ENCODE peak calls at places on chromosomes 4 and X, in four cellular contexts. One of them, this sample, is unnamed.

GRCh38 chr4:7186516-7187296 is 5.6 kb upstream of the SORCS2 start:
- DNase-seq in RKO: no peak
- DNase-seq in nephron progenitor cell: no peak
- DNase-seq in neural crest cell: no peak
- DNase-seq in this sample: no peak

GRCh38 chrX:67777148-67777547 is 233.3 kb downstream of the AR start:
- DNase-seq in nephron progenitor cell: no peak
- DNase-seq in RKO: no peak
- DNase-seq in neural crest cell: no peak
- DNase-seq in this sample: no peak

GRCh38 chrX:35711281-35711680 is 86.9 kb upstream of the MAGEB16 start:
- DNase-seq in neural crest cell: no peak
- DNase-seq in nephron progenitor cell: no peak
- DNase-seq in RKO: no peak
- DNase-seq in this sample: no peak

GRCh38 chrX:6226646-6227444 is 1.8 kb downstream of the NLGN4X start:
- DNase-seq in RKO: no peak
- DNase-seq in nephron progenitor cell: peak; percentile 74
- DNase-seq in neural crest cell: peak; percentile 54
- DNase-seq in this sample: no peak

GRCh38 chr4:169811476-169811875 is 53.7 kb upstream of the HPF1 start:
- DNase-seq in RKO: no peak
- DNase-seq in neural crest cell: no peak
- DNase-seq in nephron progenitor cell: no peak
- DNase-seq in this sample: no peak

GRCh38 chrX:72045552-72046277 is 86.0 kb downstream of the RTL5 start:
- DNase-seq in RKO: no peak
- DNase-seq in nephron progenitor cell: no peak
- DNase-seq in neural crest cell: no peak
- DNase-seq in this sample: no peak

GRCh38 chrX:1686642-1687041 is 71.8 kb downstream of the ASMT start:
- DNase-seq in neural crest cell: no peak
- DNase-seq in nephron progenitor cell: no peak
- DNase-seq in RKO: no peak
- DNase-seq in this sample: no peak

GRCh38 chr4:122827899-122828601 is 1.4 kb downstream of the FGF2 start:
- DNase-seq in RKO: no peak
- DNase-seq in neural crest cell: no peak
- DNase-seq in nephron progenitor cell: no peak
- DNase-seq in this sample: no peak